ENCODE peak calls at places on chromosomes 11 and 22, in ten cellular contexts. I is upper lobe of right lung; C is GM23338; O is lower lobe of right lung; P is cardiac muscle cell; S is CD8-positive, alpha-beta T cell; V is transverse colon; F is esophagus squamous epithelium; H is H9; M is gastrocnemius medialis. R is an unnamed sample. For H3K4me1, the result is how much of the 10 kb centered on the place peaks cover.

GRCh38 chr22:49506010-49506400 is 321.7 kb downstream of the BRD1 start:
- DNase-seq in I (no peak), C (no peak), O (no peak), P (no peak), S (no peak), V (no peak), F (no peak), H (no peak), M (no peak), R (no peak)

GRCh38 chr11:1770061-1770460 is 6.3 kb upstream of the CTSD start:
- DNase-seq in I (no peak), C (no peak), O (no peak), P (no peak), S (no peak), V (peak), F (no peak), H (no peak), M (no peak), R (no peak)

GRCh38 chr11:3434976-3435375 is 56.0 kb upstream of the ZNF195 start:
- DNase-seq in I (no peak), C (no peak), O (no peak), P (no peak), S (no peak), V (no peak), F (no peak), H (peak), M (no peak), R (no peak)

GRCh38 chr22:18994780-18995711 is 59.0 kb upstream of the PRODH start:
- DNase-seq in I (peak), C (peak), O (no peak), P (no peak), S (no peak), V (no peak), F (no peak), H (no peak), M (no peak), R (no peak)

GRCh38 chr11:35766651-35767050 is 104.1 kb downstream of the TRIM44 start:
- DNase-seq in I (no peak), C (no peak), O (no peak), P (no peak), S (no peak), V (no peak), F (no peak), H (no peak), M (no peak), R (no peak)

GRCh38 chr11:124716596-124716995 is 23.1 kb upstream of the NRGN start:
- DNase-seq in I (no peak), C (no peak), O (no peak), P (peak), S (no peak), V (no peak), F (no peak), H (no peak), M (no peak), R (no peak)

GRCh38 chr11:16775604-16776283 is 37.3 kb downstream of the C11orf58 start:
- DNase-seq in I (peak), C (no peak), O (no peak), P (no peak), S (no peak), V (no peak), F (no peak), H (no peak), M (no peak), R (no peak)

GRCh38 chr11:133966924-133967598 is 10.3 kb upstream of the IGSF9B start:
- DNase-seq in I (no peak), C (peak), O (no peak), P (peak), S (peak), V (peak), F (no peak), H (peak), M (no peak), R (no peak)

GRCh38 chr22:36409911-36410756 is 22.4 kb upstream of the MYH9 start:
- DNase-seq in I (peak), C (peak), O (peak), P (peak), S (peak), V (peak), F (peak), H (peak), M (peak), R (peak)

GRCh38 chr22:49292909-49293308 is 534.8 kb downstream of the BRD1 start:
- DNase-seq in I (peak), C (no peak), O (no peak), P (no peak), S (no peak), V (no peak), F (no peak), H (peak), M (no peak), R (no peak)

GRCh38 chr11:44595964-44596381 is 30.5 kb downstream of the CD82 start:
- DNase-seq in I (no peak), C (no peak), O (no peak), P (peak), S (no peak), V (no peak), F (no peak), H (no peak), M (peak), R (peak)

GRCh38 chr22:49825944-49826602 is 1.6 kb downstream of the BRD1 start:
- DNase-seq in I (no peak), C (no peak), O (peak), P (peak), S (peak), V (peak), F (no peak), H (no peak), M (no peak), R (no peak)

DNA sequence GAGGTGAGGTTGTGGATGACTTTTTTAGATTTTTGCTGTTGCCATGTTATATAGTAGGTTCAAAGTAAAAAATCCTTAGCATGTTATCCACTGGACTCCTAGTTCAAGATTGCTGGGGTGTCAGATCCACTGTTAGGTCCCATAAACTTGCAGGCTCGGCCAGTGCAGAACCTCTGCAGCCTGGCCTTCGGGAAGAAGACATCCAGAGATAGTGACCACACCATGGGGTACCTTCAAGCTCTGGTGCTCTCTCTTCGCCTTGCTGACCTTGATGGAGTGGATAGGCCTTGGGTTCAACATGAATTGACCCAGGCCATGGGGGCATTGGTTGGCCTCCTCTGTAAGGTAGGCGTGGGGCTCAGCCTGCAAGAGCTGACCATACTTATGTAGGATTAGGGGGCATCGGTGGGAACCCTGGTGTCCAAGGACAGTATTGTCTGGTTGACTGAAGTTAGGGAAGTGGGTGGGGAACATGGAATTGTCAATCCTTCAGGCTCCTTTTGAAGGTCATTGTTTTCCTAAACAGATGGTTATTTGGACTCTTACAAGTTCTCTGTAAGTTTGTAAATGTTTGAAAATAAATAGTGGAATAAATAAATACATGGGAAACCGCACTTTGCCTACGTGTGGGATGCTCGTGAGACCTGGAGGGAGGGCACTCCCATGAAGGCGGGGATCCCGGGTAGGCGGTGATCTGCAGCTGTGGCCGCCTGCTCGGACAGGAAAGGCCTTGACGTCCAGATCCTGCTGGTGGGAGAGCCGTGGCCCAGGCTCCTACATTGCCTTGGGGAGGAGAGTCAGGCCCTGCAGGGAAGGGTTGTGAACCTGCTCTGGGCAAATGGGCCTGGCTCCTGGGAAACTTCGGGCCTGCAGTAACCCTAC is 37.1 kb downstream of the BCR start:
- DNase-seq in I (no peak), C (no peak), O (peak), P (no peak), S (no peak), V (no peak), F (no peak), H (no peak), M (no peak), R (no peak)
- H3K4me1 ChIP-seq in I (half or more), C (half or more), O (half or more), P (under half), S (half or more), V (half or more), F (half or more), H (under half), M (under half), R (under half)

GRCh38 chr11:11987503-11988022 is 20.9 kb downstream of the DKK3 start:
- DNase-seq in I (no peak), C (peak), O (no peak), P (peak), S (no peak), V (no peak), F (no peak), H (peak), M (no peak), R (no peak)

GRCh38 chr11:11985954-11986949 is 22.2 kb downstream of the DKK3 start:
- DNase-seq in I (peak), C (peak), O (no peak), P (no peak), S (no peak), V (no peak), F (no peak), H (peak), M (no peak), R (no peak)

GRCh38 chr11:11989774-11990744 is 18.4 kb downstream of the DKK3 start:
- DNase-seq in I (peak), C (no peak), O (no peak), P (peak), S (no peak), V (no peak), F (no peak), H (no peak), M (no peak), R (no peak)

GRCh38 chr11:11988862-11989261 is 19.6 kb downstream of the DKK3 start:
- DNase-seq in I (peak), C (peak), O (no peak), P (no peak), S (no peak), V (no peak), F (no peak), H (no peak), M (no peak), R (no peak)

DNA sequence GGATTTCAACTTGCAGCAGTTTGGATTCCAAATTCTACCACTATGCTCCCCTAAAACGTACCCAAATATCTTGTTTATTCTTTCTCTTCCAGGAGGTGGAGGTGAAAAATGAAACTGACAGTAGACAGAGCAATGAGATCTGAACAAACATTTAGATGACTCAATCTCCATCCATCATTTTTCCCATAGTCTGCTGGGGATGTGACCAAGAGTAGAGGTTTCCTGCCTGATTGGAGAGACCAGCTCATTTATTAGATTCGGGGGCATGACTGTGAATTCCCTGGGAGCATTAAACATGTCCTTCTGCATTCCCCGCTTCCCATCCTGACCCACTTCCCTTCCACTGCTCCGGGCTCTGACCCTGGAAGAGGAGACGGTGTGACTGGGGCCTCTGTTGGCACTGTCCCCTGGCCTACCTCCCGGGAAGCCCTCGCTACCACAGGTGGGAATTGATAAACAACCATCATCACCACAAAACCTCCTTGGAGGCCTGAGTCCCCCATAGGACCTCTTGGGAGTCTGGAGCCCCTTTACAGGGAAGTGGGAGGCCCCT is 20.3 kb downstream of the DKK3 start:
- DNase-seq in I (peak), C (no peak), O (no peak), P (no peak), S (no peak), V (no peak), F (no peak), H (peak), M (no peak), R (no peak)
- TF ChIP-seq CTCF in I (no peak), C (no peak), O (no peak), P (no peak), S (no peak), V (no peak), F (no peak), H (no peak), M (no peak), R (no peak)

GRCh38 chr11:75338516-75339218 is 12.8 kb downstream of the ARRB1 start:
- DNase-seq in I (no peak), C (no peak), O (no peak), P (peak), S (no peak), V (no peak), F (no peak), H (no peak), M (no peak), R (no peak)

GRCh38 chr11:75341583-75341982 is 9.9 kb downstream of the ARRB1 start:
- DNase-seq in I (no peak), C (no peak), O (no peak), P (peak), S (no peak), V (no peak), F (no peak), H (no peak), M (no peak), R (no peak)

GRCh38 chr11:75342231-75342918 is 9.1 kb downstream of the ARRB1 start:
- DNase-seq in I (no peak), C (no peak), O (no peak), P (no peak), S (no peak), V (no peak), F (no peak), H (no peak), M (no peak), R (no peak)

GRCh38 chr11:75337195-75337654 is 14.2 kb downstream of the ARRB1 start:
- DNase-seq in I (no peak), C (no peak), O (peak), P (peak), S (no peak), V (no peak), F (no peak), H (no peak), M (peak), R (no peak)

DNA sequence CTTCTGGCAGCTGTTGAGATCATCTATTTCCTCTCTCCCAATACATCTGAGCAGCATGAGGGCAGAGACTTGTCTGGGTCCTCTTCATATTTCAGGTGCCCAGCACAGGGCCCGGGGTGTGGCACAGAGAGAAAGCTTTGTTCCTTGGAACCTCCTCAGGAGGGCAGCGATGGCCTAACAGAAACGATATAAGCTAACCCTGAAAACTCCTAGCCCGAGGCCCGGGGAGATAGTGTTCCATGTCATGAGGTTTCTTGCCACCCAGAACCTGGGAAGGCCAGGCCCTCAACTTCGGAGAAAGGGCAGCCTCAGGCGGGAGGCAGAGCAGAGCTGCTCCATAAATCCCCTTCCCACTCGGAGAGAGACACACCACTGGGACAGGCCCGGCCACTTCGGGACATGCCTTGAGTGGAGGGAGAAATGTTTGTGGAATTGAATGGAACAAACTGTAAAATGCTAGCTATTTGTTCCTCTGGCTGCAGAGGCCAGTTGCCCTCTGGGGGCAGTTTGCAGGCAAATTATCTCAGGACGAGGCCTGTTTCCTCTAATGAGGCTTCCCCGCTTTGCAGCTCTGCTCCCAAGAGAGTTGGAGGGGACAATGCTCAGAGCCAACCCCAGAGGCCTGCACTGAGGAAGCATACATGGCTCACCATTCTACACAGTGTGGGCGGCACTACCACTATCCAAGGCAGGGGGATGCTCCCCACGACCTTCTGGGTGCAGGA is 11.6 kb downstream of the ARRB1 start:
- DNase-seq in I (no peak), C (no peak), O (no peak), P (no peak), S (no peak), V (no peak), F (no peak), H (no peak), M (no peak), R (no peak)
- H3K4me1 ChIP-seq in I (half or more), C (half or more), O (half or more), P (under half), S (half or more), V (half or more), F (half or more), H (under half), M (under half), R (half or more)

GRCh38 chr11:18016789-18017188 is 3.9 kb upstream of the SERGEF start:
- DNase-seq in I (no peak), C (no peak), O (no peak), P (no peak), S (no peak), V (no peak), F (no peak), H (no peak), M (no peak), R (no peak)
- TF ChIP-seq CTCF in I (no peak), C (no peak), O (no peak), P (no peak), S (no peak), V (no peak), F (no peak), H (no peak), M (no peak), R (no peak)

GRCh38 chr11:13339196-13340153 is 61.9 kb downstream of the BMAL1 start:
- DNase-seq in I (no peak), C (no peak), O (no peak), P (peak), S (no peak), V (no peak), F (no peak), H (no peak), M (no peak), R (peak)
- H3K4me1 ChIP-seq in I (under half), C (under half), O (under half), P (under half), S (under half), V (under half), F (under half), H (under half), M (half or more), R (under half)

R was measured in prostate gland.